ENCODE peak calls at places on chromosomes 4 and X, in nine cellular contexts. Z is effector memory CD4-positive, alpha-beta T cell; V is pancreas; E is GM23248; L is esophagus squamous epithelium; R is CD4-positive, CD25-positive, alpha-beta regulatory T cell; I is A673; S is BJ; X is ascending aorta. M is an unnamed sample. For H3K36me3, the result is how much of the 10 kb centered on the place peaks cover.

GRCh38 chr4:78032446-78032845 is 24.7 kb upstream of the FRAS1 start:
- DNase-seq in Z (no peak), V (no peak), E (no peak), L (no peak), R (no peak), I (no peak), S (no peak), X (no peak), M (no peak)

GRCh38 chr4:143513314-143514211 is at the start of gene SMARCA5:
- DNase-seq in Z (peak), V (peak), E (peak), L (peak), R (peak), I (peak), S (peak), X (peak), M (peak)

GRCh38 chrX:97074400-97074799 is 190.7 kb downstream of the RPA4 start:
- DNase-seq in Z (no peak), V (no peak), E (peak), L (no peak), R (no peak), I (no peak), S (peak), X (no peak), M (no peak)

GRCh38 chrX:14412686-14413085 is 116.7 kb upstream of the GLRA2 start:
- DNase-seq in Z (no peak), V (no peak), E (peak), L (no peak), R (no peak), I (no peak), S (no peak), X (no peak), M (no peak)

GRCh38 chr4:88021824-88022223 is 14.4 kb downstream of the PKD2 start:
- DNase-seq in Z (no peak), V (no peak), E (peak), L (no peak), R (no peak), I (no peak), S (no peak), X (no peak), M (no peak)

GRCh38 chr4:70239497-70239896 is 2.9 kb upstream of the CSN3 start:
- DNase-seq in Z (no peak), V (no peak), E (no peak), L (no peak), R (no peak), I (no peak), S (no peak), X (no peak), M (no peak)

GRCh38 chr4:158949094-158949493 is 153.8 kb upstream of the RAPGEF2 start:
- DNase-seq in Z (no peak), V (no peak), E (peak), L (no peak), R (no peak), I (no peak), S (no peak), X (no peak), M (no peak)

GRCh38 chrX:126655061-126655460 is 102.4 kb upstream of the DCAF12L1 start:
- DNase-seq in Z (no peak), V (no peak), E (no peak), L (no peak), R (no peak), I (no peak), S (no peak), X (no peak), M (no peak)

GRCh38 chr4:182293836-182294235 is 50.6 kb downstream of the TENM3 start:
- DNase-seq in Z (no peak), V (no peak), E (no peak), L (no peak), R (no peak), I (no peak), S (no peak), X (no peak), M (no peak)

GRCh38 chr4:73021634-73022033 is 47.9 kb downstream of the COX18 start:
- DNase-seq in Z (no peak), V (no peak), E (peak), L (no peak), R (no peak), I (peak), S (no peak), X (no peak), M (no peak)

GRCh38 chrX:150527108-150527507 is 41.3 kb upstream of the MTM1 start:
- DNase-seq in Z (no peak), V (no peak), E (no peak), L (no peak), R (no peak), I (no peak), S (no peak), X (no peak), M (no peak)

GRCh38 chrX:19682712-19683331 is 167.5 kb upstream of the MAP3K15 start:
- DNase-seq in Z (peak), V (no peak), E (peak), L (no peak), R (peak), I (peak), S (peak), X (peak), M (peak)

GRCh38 chrX:133090410-133090809 is 6.5 kb downstream of the USP26 start:
- DNase-seq in Z (no peak), V (no peak), E (no peak), L (no peak), R (no peak), I (no peak), S (no peak), X (no peak), M (no peak)

GRCh38 chr4:187128226-187128625 is 404.6 kb upstream of the FAT1 start:
- DNase-seq in Z (no peak), V (no peak), E (peak), L (no peak), R (no peak), I (no peak), S (peak), X (no peak), M (no peak)

GRCh38 chrX:56793533-56794320 is 64.7 kb downstream of the NBDY start:
- DNase-seq in Z (no peak), V (no peak), E (peak), L (no peak), R (no peak), I (no peak), S (no peak), X (peak), M (no peak)

GRCh38 chr4:113368056-113368455 is 318.6 kb downstream of the ANK2 start:
- DNase-seq in Z (no peak), V (no peak), E (peak), L (no peak), R (no peak), I (no peak), S (peak), X (no peak), M (no peak)

GRCh38 chr4:113534698-113535097 is 226.8 kb downstream of the CAMK2D start:
- DNase-seq in Z (no peak), V (no peak), E (peak), L (no peak), R (no peak), I (no peak), S (no peak), X (no peak), M (no peak)

GRCh38 chr4:39587881-39588280 is 50.8 kb downstream of the SMIM14 start:
- DNase-seq in Z (no peak), V (no peak), E (peak), L (no peak), R (no peak), I (no peak), S (no peak), X (no peak), M (no peak)

GRCh38 chr4:3311489-3312171 is 18.8 kb downstream of the RGS12 start:
- DNase-seq in Z (no peak), V (no peak), E (no peak), L (no peak), R (no peak), I (no peak), S (no peak), X (no peak), M (no peak)

GRCh38 chr4:16864199-16864598 is 34.2 kb downstream of the LDB2 start:
- DNase-seq in Z (no peak), V (no peak), E (no peak), L (no peak), R (no peak), I (no peak), S (no peak), X (no peak), M (no peak)

GRCh38 chr4:43048570-43048969 is 156.1 kb downstream of the GRXCR1 start:
- DNase-seq in Z (no peak), V (no peak), E (peak), L (no peak), R (no peak), I (no peak), S (no peak), X (no peak), M (no peak)

GRCh38 chrX:19739683-19740082 is 147.7 kb downstream of the SH3KBP1 start:
- DNase-seq in Z (peak), V (no peak), E (peak), L (no peak), R (peak), I (peak), S (peak), X (peak), M (peak)

GRCh38 chrX:70166601-70167590 is 10.4 kb upstream of the DGAT2L6 start:
- DNase-seq in Z (no peak), V (no peak), E (peak), L (no peak), R (no peak), I (peak), S (no peak), X (no peak), M (no peak)

GRCh38 chr4:106245176-106245575 is 70.8 kb downstream of the TBCK start:
- DNase-seq in Z (no peak), V (no peak), E (no peak), L (no peak), R (no peak), I (no peak), S (no peak), X (no peak), M (no peak)

GRCh38 chrX:24225265-24225664 is 75.7 kb downstream of the ZFX start:
- DNase-seq in Z (no peak), V (no peak), E (no peak), L (no peak), R (no peak), I (no peak), S (no peak), X (no peak), M (no peak)

GRCh38 chrX:148535639-148536038 is 35.2 kb downstream of the AFF2 start:
- DNase-seq in Z (no peak), V (no peak), E (peak), L (no peak), R (no peak), I (no peak), S (no peak), X (no peak), M (no peak)

GRCh38 chr4:172188248-172188976 is 375.2 kb downstream of the GALNTL6 start:
- DNase-seq in Z (no peak), V (no peak), E (no peak), L (no peak), R (no peak), I (no peak), S (no peak), X (no peak), M (no peak)

GRCh38 chr4:89249716-89250361 is 57.8 kb downstream of the GPRIN3 start:
- DNase-seq in Z (no peak), V (no peak), E (no peak), L (no peak), R (no peak), I (no peak), S (no peak), X (no peak), M (no peak)

GRCh38 chrX:28756647-28757046 is 169.4 kb downstream of the IL1RAPL1 start:
- DNase-seq in Z (no peak), V (no peak), E (no peak), L (no peak), R (no peak), I (no peak), S (no peak), X (no peak), M (no peak)

GRCh38 chrX:45515262-45516215 is 314.9 kb upstream of the DIPK2B start:
- DNase-seq in Z (peak), V (no peak), E (peak), L (no peak), R (peak), I (peak), S (peak), X (peak), M (peak)

GRCh38 chr4:142656178-142656577 is 189.9 kb downstream of the INPP4B start:
- DNase-seq in Z (no peak), V (no peak), E (peak), L (no peak), R (peak), I (peak), S (no peak), X (no peak), M (no peak)

GRCh38 chr4:143406523-143406922 is 69.8 kb downstream of the GAB1 start:
- DNase-seq in Z (no peak), V (no peak), E (peak), L (peak), R (no peak), I (no peak), S (no peak), X (peak), M (peak)

GRCh38 chr4:82360298-82361177 is 13.3 kb downstream of the HNRNPD start:
- DNase-seq in Z (no peak), V (no peak), E (peak), L (no peak), R (peak), I (peak), S (no peak), X (no peak), M (no peak)

GRCh38 chrX:25028726-25029125 is 13.0 kb upstream of the ARX start:
- DNase-seq in Z (no peak), V (no peak), E (peak), L (no peak), R (no peak), I (peak), S (peak), X (no peak), M (no peak)

GRCh38 chrX:10576777-10577444 is 43.5 kb downstream of the MID1 start:
- DNase-seq in Z (no peak), V (no peak), E (no peak), L (no peak), R (no peak), I (no peak), S (no peak), X (no peak), M (peak)

DNA sequence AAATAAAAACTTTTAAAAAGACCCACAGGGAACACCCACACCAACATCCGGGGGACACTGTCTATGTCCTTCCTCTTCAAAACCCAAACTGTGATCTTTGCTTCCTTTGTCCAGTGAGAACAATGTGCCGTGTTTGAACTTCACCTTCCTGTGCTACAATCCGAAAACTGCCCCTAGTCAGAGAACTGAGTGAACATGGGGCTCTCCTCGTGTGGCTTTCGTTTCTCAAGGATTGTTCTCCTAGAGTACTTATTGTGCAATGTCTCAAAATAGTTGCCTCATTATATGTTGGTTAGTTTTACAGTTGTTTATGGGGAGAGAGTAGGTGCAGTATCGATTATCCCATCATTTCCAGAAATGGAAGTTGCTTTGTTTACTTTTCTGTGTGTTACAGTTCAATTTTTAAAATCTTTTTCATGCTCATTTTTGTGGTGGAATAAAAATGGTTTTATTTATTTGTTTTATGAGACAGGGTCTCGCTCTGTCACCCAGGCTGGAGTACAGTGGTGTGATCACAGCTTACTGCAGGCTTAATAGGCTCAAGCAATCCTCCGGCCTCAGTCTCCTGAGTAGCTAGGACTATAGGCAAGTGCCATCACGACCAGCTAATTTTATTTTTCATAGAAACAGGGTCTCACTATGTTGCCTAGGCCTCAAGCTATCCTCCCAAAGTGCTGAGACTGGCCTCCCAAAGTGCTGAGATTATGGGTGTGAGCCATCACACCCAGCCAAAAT is 29.9 kb downstream of the RBMX start:
- DNase-seq in Z (no peak), V (no peak), E (peak), L (no peak), R (no peak), I (no peak), S (no peak), X (no peak), M (no peak)
- H3K36me3 ChIP-seq in Z (under half), V (under half), E (under half), L (under half), R (under half), I (under half), S (under half), X (under half), M (half or more)

GRCh38 chr4:38129452-38129830 is 169.2 kb downstream of the PTTG2 start:
- DNase-seq in Z (no peak), V (no peak), E (no peak), L (no peak), R (no peak), I (no peak), S (no peak), X (no peak), M (no peak)
- H3K36me3 ChIP-seq in Z (under half), V (under half), E (under half), L (under half), R (under half), I (under half), S (under half), X (under half), M (under half)

GRCh38 chr4:13615162-13615561 is 12.4 kb downstream of the BOD1L1 start:
- DNase-seq in Z (no peak), V (no peak), E (no peak), L (no peak), R (no peak), I (no peak), S (no peak), X (no peak), M (no peak)

GRCh38 chr4:13618212-13618806 is 9.2 kb downstream of the BOD1L1 start:
- DNase-seq in Z (no peak), V (no peak), E (no peak), L (no peak), R (no peak), I (no peak), S (no peak), X (no peak), M (no peak)

GRCh38 chr4:13612569-13612968 is 15.0 kb downstream of the BOD1L1 start:
- DNase-seq in Z (no peak), V (no peak), E (no peak), L (no peak), R (no peak), I (no peak), S (no peak), X (no peak), M (no peak)

GRCh38 chr4:13616597-13616996 is 10.9 kb downstream of the BOD1L1 start:
- DNase-seq in Z (no peak), V (no peak), E (no peak), L (no peak), R (no peak), I (no peak), S (no peak), X (no peak), M (no peak)

DNA sequence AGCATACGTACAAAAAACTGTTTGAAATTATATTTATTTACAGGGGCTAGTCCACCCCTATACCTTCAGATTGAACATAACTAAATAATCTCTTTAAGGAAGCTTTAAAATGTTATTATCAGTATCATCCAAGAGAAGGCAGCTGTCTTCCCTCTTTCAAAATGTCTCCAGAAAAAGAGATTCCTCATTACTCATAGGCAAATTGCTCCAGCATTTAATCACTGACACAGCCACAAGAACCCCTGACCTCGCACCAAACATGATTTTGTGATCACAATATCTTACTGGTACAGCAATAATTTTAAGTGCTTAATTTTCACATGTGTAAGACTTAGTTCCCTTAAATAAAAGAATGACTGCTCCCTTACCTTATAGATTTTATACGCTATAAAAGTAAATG is 9.7 kb downstream of the BOD1L1 start:
- DNase-seq in Z (no peak), V (no peak), E (no peak), L (no peak), R (no peak), I (no peak), S (no peak), X (no peak), M (no peak)
- H3K36me3 ChIP-seq in Z (under half), V (under half), E (under half), L (under half), R (half or more), I (under half), S (under half), X (under half), M (under half)

DNA sequence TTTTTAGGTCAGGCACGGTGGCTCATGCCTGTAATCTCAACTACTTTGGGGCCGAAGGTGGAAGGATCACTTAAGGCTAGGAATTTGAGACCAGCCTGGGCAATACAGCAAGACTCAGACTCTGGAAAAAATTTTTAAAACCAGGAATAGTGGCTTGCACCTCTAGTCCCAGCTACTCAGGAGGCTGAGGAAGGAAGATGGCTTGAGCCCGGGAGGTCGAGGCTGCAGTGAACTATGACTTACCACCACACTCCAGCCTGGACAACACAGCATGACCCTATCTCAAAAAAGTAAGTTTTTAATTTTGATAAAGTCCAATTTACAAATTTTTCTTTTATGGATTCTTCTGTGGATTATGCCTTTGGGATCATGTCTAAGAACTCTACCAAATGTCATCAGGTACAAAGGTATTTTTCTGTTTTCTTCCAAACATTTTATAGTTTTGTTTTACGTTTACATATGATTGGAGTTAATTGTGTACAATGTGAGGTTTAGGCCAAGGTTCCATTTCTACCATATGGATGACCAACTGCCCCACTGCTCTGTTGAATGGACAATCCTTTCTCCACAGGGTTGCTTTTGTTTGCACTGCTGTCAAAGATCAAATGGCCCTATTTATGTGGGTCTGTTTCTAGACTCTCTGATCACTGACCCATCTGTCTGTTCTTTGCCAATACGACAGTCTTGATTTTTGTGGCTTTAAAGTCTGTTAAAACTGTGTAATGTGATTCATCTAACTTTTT is 48.2 kb downstream of the CPLX1 start:
- DNase-seq in Z (no peak), V (no peak), E (no peak), L (no peak), R (no peak), I (no peak), S (no peak), X (no peak), M (no peak)
- H3K36me3 ChIP-seq in Z (under half), V (under half), E (under half), L (under half), R (under half), I (half or more), S (under half), X (half or more), M (half or more)

GRCh38 chr4:532588-533317 is 33.7 kb downstream of the PIGG start:
- DNase-seq in Z (no peak), V (no peak), E (peak), L (no peak), R (no peak), I (no peak), S (no peak), X (no peak), M (no peak)

GRCh38 chr4:531721-532565 is 32.9 kb downstream of the PIGG start:
- DNase-seq in Z (no peak), V (no peak), E (no peak), L (no peak), R (no peak), I (no peak), S (no peak), X (no peak), M (no peak)

GRCh38 chr4:529563-529962 is 30.6 kb downstream of the PIGG start:
- DNase-seq in Z (no peak), V (no peak), E (no peak), L (no peak), R (no peak), I (no peak), S (no peak), X (no peak), M (no peak)

GRCh38 chr4:530017-530781 is 31.2 kb downstream of the PIGG start:
- DNase-seq in Z (no peak), V (no peak), E (no peak), L (no peak), R (no peak), I (no peak), S (no peak), X (no peak), M (no peak)

GRCh38 chr4:531076-531475 is 32.1 kb downstream of the PIGG start:
- DNase-seq in Z (no peak), V (no peak), E (no peak), L (no peak), R (no peak), I (no peak), S (no peak), X (no peak), M (no peak)
- H3K36me3 ChIP-seq in Z (half or more), V (under half), E (under half), L (under half), R (under half), I (under half), S (under half), X (half or more), M (half or more)

GRCh38 chrX:2629316-2630168 is 61.6 kb upstream of the CD99 start:
- DNase-seq in Z (no peak), V (no peak), E (no peak), L (no peak), R (peak), I (no peak), S (no peak), X (no peak), M (no peak)
- H3K36me3 ChIP-seq in Z (under half), V (under half), E (under half), L (under half), R (under half), I (half or more), S (under half), X (under half), M (under half)